ENCODE peak calls at places on chromosomes 4 and X, in nine cellular contexts. U is K562; S is stomach; T is A549; L is brain microvascular endothelial cell; Z is heart left ventricle; E is CD8-positive, alpha-beta T cell; Q is fibroblast of mammary gland; A is bronchial epithelial cell. W is an unnamed sample.

GRCh38 chrX:70196961-70197805 is 19.9 kb downstream of the DGAT2L6 start:
- DNase-seq in L (peak), S (peak), Q (peak), A (peak), T (peak), Z (no peak), E (peak), U (peak), W (peak)

GRCh38 chr4:170591076-170591475 is 501.3 kb upstream of the AADAT start:
- DNase-seq in T (no peak), L (no peak), E (no peak), Z (no peak), Q (peak), A (no peak), S (no peak), U (no peak), W (no peak)

GRCh38 chr4:123740236-123740635 is 343.6 kb downstream of the SPRY1 start:
- DNase-seq in U (no peak), L (no peak), A (no peak), S (no peak), E (no peak), T (no peak), Z (no peak), Q (no peak), W (no peak)

GRCh38 chr4:40909363-40909876 is 159.7 kb downstream of the NSUN7 start:
- DNase-seq in E (no peak), S (no peak), U (no peak), L (peak), Z (no peak), T (no peak), Q (peak), A (peak), W (peak)

GRCh38 chrX:13845721-13846378 is 29.0 kb upstream of the GPM6B start:
- DNase-seq in Z (no peak), Q (peak), A (peak), U (no peak), S (no peak), E (no peak), L (no peak), T (no peak), W (no peak)

GRCh38 chrX:11137543-11138139 is 26.5 kb downstream of the HCCS start:
- DNase-seq in T (peak), Z (no peak), Q (peak), S (no peak), E (no peak), U (peak), L (peak), A (peak), W (no peak)

GRCh38 chr4:151678048-151678853 is 82.6 kb downstream of the GATB start:
- DNase-seq in U (no peak), L (no peak), Q (no peak), Z (no peak), E (no peak), A (no peak), S (no peak), T (no peak), W (peak)

GRCh38 chr4:124713213-124713592 is 671 bp upstream of the ANKRD50 start:
- DNase-seq in A (peak), Z (peak), Q (peak), U (peak), L (peak), T (peak), E (peak), S (peak), W (peak)

GRCh38 chr4:71713611-71714203 is 70.2 kb downstream of the GC start:
- DNase-seq in S (no peak), E (no peak), A (peak), Q (peak), Z (no peak), T (peak), U (peak), L (no peak), W (no peak)

GRCh38 chr4:79232555-79232954 is 93.3 kb downstream of the NAA11 start:
- DNase-seq in E (no peak), S (no peak), U (no peak), Q (no peak), T (no peak), L (peak), Z (no peak), A (peak), W (no peak)

GRCh38 chr4:47068986-47069385 is 37.6 kb downstream of the GABRB1 start:
- DNase-seq in Q (peak), T (no peak), A (no peak), U (no peak), S (no peak), Z (no peak), E (no peak), L (peak), W (no peak)

GRCh38 chrX:115226929-115227328 is 7.0 kb downstream of the LRCH2 start:
- DNase-seq in Q (peak), Z (no peak), A (peak), S (no peak), L (peak), E (no peak), T (peak), U (peak), W (peak)

GRCh38 chr4:143643399-143643798 is 57.1 kb downstream of the FREM3 start:
- DNase-seq in A (no peak), Q (no peak), U (no peak), Z (no peak), S (no peak), L (no peak), T (no peak), E (no peak), W (no peak)

GRCh38 chr4:22237155-22237751 is 278.6 kb downstream of the ADGRA3 start:
- DNase-seq in A (peak), Q (peak), T (peak), Z (no peak), S (peak), U (peak), E (peak), L (no peak), W (peak)

GRCh38 chrX:112687189-112687691 is 7.5 kb upstream of the LHFPL1 start:
- DNase-seq in Z (no peak), L (no peak), U (no peak), S (no peak), A (no peak), E (no peak), Q (peak), T (no peak), W (no peak)

GRCh38 chr4:112325522-112325921 is 28.4 kb downstream of the ALPK1 start:
- DNase-seq in Q (no peak), U (no peak), T (no peak), Z (no peak), E (no peak), S (no peak), L (no peak), A (no peak), W (no peak)

GRCh38 chr4:119268466-119268865 is 53.5 kb downstream of the FABP2 start:
- DNase-seq in S (no peak), A (peak), E (no peak), Q (no peak), T (no peak), Z (no peak), U (no peak), L (no peak), W (no peak)

GRCh38 chrX:74349387-74349786 is 45.4 kb downstream of the ZCCHC13 start:
- DNase-seq in T (no peak), U (no peak), L (peak), S (no peak), A (peak), Q (peak), Z (no peak), E (no peak), W (no peak)

GRCh38 chrX:54178100-54178940 is 4.7 kb downstream of the FAM120C start:
- DNase-seq in U (no peak), Q (peak), A (peak), E (no peak), Z (no peak), T (peak), L (peak), S (no peak), W (no peak)

GRCh38 chr4:109429545-109429944 is 4.1 kb upstream of the SEC24B start:
- DNase-seq in Q (no peak), E (no peak), S (no peak), L (no peak), Z (no peak), A (peak), U (no peak), T (no peak), W (no peak)

GRCh38 chr4:155304375-155304774 is 72.4 kb downstream of the MAP9 start:
- DNase-seq in S (peak), E (no peak), Z (no peak), L (no peak), Q (no peak), A (peak), U (no peak), T (no peak), W (no peak)

GRCh38 chr4:10153161-10153560 is 36.6 kb upstream of the WDR1 start:
- DNase-seq in A (no peak), T (no peak), L (no peak), U (no peak), S (no peak), Z (no peak), Q (no peak), E (no peak), W (no peak)

GRCh38 chr4:40199999-40200880 is 3.4 kb downstream of the RHOH start:
- DNase-seq in Q (peak), Z (no peak), U (peak), E (peak), A (no peak), T (no peak), S (peak), L (no peak), W (no peak)

GRCh38 chr4:177066746-177067145 is 242.9 kb upstream of the NEIL3 start:
- DNase-seq in S (no peak), A (no peak), Q (no peak), U (no peak), Z (no peak), T (no peak), E (no peak), L (no peak), W (no peak)

GRCh38 chrX:24720036-24720435 is 26.3 kb downstream of the POLA1 start:
- DNase-seq in U (no peak), S (no peak), E (no peak), L (no peak), Z (no peak), T (no peak), Q (peak), A (no peak), W (no peak)

GRCh38 chr4:185774815-185775684 is 36.9 kb downstream of the SORBS2 start:
- DNase-seq in S (peak), A (peak), L (peak), Q (peak), U (no peak), Z (no peak), E (no peak), T (peak), W (no peak)

GRCh38 chr4:85925071-85925470 is 434.8 kb downstream of the MAPK10 start:
- DNase-seq in A (no peak), T (no peak), U (no peak), S (no peak), L (no peak), Z (no peak), E (no peak), Q (no peak), W (no peak)

GRCh38 chrX:1657367-1658082 is 42.7 kb downstream of the ASMT start:
- DNase-seq in Q (peak), E (peak), A (peak), U (no peak), Z (no peak), T (peak), L (no peak), S (no peak), W (no peak)

GRCh38 chr4:38873290-38873949 is 5.8 kb downstream of the FAM114A1 start:
- DNase-seq in T (no peak), S (no peak), Q (no peak), A (no peak), U (no peak), L (no peak), Z (no peak), E (no peak), W (no peak)

GRCh38 chrX:30150196-30150895 is 65.0 kb upstream of the MAGEB2 start:
- DNase-seq in T (no peak), E (no peak), L (no peak), Z (no peak), S (no peak), Q (peak), A (peak), U (no peak), W (no peak)

GRCh38 chrX:153649915-153650782 is 3.1 kb downstream of the DUSP9 start:
- DNase-seq in T (no peak), E (peak), Q (no peak), U (no peak), Z (peak), S (no peak), A (no peak), L (no peak), W (no peak)

GRCh38 chrX:154751121-154751668 is 318 bp upstream of the GAB3 start:
- DNase-seq in Z (peak), T (no peak), S (no peak), E (no peak), A (no peak), Q (no peak), L (no peak), U (peak), W (no peak)

GRCh38 chrX:118773782-118774181 is 46.4 kb downstream of the IL13RA1 start:
- DNase-seq in L (no peak), T (no peak), Z (no peak), Q (no peak), S (peak), E (no peak), U (no peak), A (peak), W (no peak)

DNA sequence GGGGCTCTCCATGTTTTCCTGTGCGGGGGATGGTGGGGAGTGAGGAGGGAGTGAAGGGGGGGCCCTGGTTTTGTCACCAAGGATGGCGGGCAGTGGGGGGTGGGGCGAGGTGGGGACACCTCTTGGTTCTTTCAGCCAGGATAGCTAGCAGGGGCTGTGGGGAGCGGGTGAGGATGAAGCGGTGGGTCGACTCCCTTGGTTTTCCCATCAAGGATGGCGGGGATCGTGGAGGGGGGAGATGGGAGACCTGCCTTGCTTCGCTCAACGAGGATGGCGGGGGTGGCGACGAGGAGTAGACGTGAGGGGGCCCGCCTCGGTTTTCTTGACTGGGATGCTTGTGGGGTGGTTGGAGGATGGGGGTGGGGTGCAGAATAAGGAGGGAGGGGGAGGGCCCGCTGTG is 633 bp downstream of the FHL1 start:
- DNase-seq in L (no peak), T (no peak), E (no peak), Z (no peak), S (no peak), A (no peak), U (no peak), Q (no peak), W (peak)
- H3K4me3 ChIP-seq in L (peak), T (peak), E (peak), Z (peak), S (peak), A (peak), U (no peak), Q (peak), W (peak)

GRCh38 chrX:9785252-9785943 is 831 bp upstream of the SHROOM2 start:
- DNase-seq in S (no peak), Z (no peak), T (no peak), A (no peak), U (no peak), L (no peak), Q (no peak), E (no peak), W (no peak)

GRCh38 chrX:9785944-9786741 is at the start of gene SHROOM2:
- DNase-seq in S (peak), L (no peak), A (no peak), T (no peak), Q (no peak), Z (no peak), E (no peak), U (no peak), W (no peak)

GRCh38 chrX:9788908-9789307 is 2.7 kb downstream of the SHROOM2 start:
- DNase-seq in S (peak), T (peak), U (no peak), Z (no peak), E (no peak), A (peak), L (no peak), Q (no peak), W (no peak)

GRCh38 chrX:9789555-9789954 is 3.3 kb downstream of the SHROOM2 start:
- DNase-seq in A (no peak), L (no peak), Q (no peak), T (no peak), Z (no peak), U (no peak), S (no peak), E (no peak), W (no peak)

GRCh38 chrX:9786839-9787635 is 808 bp downstream of the SHROOM2 start:
- DNase-seq in A (peak), Z (no peak), Q (no peak), U (no peak), E (no peak), L (no peak), T (no peak), S (no peak), W (no peak)
- H3K4me3 ChIP-seq in A (peak), Z (peak), Q (no peak), U (no peak), E (no peak), L (peak), T (peak), S (peak), W (no peak)

GRCh38 chr4:2076908-2077534 is 17.9 kb downstream of the NAT8L start:
- DNase-seq in T (no peak), L (no peak), Z (peak), A (no peak), U (no peak), S (no peak), E (no peak), Q (no peak), W (no peak)
- H3K4me3 ChIP-seq in T (no peak), L (no peak), Z (no peak), A (no peak), U (no peak), S (no peak), E (no peak), Q (no peak), W (no peak)

GRCh38 chr4:145735330-145735638 is 55.3 kb downstream of the C4orf51 start:
- DNase-seq in U (no peak), A (peak), L (peak), Z (no peak), Q (peak), T (peak), S (no peak), E (no peak), W (no peak)
- H3K4me3 ChIP-seq in U (no peak), A (no peak), L (no peak), Z (no peak), Q (no peak), T (no peak), S (no peak), E (no peak), W (no peak)

DNA sequence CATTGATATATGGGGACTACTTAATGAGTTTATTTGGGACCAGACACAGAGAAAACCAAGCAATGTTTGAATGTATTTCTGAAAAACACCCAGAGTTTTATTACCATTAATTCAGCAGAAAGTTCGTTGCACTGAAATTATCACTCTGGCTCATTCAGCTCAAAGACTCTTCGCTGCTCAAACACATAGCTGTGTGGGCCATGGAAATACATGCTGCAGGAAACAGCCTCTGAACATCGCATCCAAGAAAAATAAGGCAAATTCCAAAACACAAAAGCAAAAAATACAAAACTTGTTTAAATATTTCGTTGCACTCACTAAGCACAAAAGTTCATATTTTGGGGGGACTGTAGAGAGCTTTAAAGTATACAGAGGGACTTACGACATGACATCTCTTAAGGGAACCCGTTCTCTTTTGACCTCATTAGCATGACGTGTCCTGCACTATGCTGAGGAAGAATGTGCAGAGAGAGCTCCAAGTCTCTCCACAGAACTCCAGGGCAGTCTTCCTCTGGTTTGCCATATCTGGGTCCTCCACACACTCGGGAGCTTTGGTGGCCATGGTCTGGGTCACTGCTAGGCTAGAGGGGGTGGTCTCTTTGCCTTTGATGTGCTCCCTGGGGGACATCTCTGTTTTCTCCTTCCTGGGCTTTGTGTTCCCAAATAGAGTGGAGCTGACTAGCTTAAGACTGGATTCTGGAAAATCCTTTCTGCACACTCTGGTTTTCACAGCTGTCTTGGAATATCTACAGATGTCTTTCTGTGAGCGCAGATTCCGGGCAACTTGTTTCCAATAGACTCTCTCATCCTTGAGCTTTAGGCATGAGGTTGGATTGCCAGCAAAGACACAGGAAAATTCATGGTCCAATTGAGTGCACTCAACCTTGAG is 2.8 kb downstream of the FGFBP1 start:
- DNase-seq in E (no peak), Z (no peak), L (peak), U (no peak), T (no peak), S (no peak), Q (no peak), A (no peak), W (no peak)
- H3K4me3 ChIP-seq in E (no peak), Z (no peak), L (no peak), U (no peak), T (no peak), S (no peak), Q (no peak), A (peak), W (no peak)

DNA sequence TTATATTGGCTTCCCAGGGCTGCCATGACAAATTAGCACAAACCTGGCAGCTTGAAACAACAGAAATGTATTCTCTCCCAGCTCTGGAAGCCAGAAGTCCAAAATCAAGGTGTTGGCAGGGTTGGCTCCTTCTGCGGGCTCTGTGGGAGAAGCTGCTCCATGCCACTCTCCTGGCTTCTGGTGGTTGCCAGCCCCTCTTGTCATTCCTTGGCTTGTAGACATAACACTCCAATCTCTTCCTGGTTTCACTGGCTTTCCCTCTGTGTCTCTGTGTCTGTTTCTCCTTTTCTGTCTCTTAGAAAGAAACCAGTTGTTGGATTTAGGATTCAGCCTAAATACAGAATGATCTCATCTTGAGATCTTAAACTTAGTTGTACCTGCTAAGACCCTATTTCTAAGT is 85.5 kb downstream of the USP46 start:
- DNase-seq in T (no peak), S (no peak), Z (no peak), L (no peak), E (no peak), Q (no peak), U (no peak), A (no peak), W (no peak)
- H3K4me3 ChIP-seq in T (no peak), S (no peak), Z (no peak), L (no peak), E (no peak), Q (no peak), U (no peak), A (no peak), W (no peak)

DNA sequence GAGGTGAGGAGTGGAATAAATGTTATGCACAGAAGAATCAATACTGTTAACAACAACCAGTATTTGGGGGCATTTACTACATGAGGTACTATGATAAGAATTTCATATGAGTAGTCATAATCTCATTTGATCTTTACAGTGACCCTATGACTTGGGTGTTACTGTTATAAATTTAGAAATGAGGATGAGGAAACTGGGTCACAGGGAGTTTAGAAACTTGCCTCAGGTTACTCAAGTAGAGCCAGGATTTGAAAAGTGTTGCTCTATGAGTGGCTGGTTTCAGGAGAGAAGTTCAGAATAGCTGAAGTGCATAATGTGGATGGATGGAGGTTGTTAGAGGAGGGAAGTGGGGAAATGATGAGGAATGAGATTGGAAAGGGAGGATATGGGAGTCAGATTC is 16.6 kb upstream of the DDIT4L start:
- DNase-seq in Z (no peak), A (no peak), Q (no peak), E (no peak), S (no peak), T (no peak), L (no peak), U (no peak), W (no peak)
- H3K4me3 ChIP-seq in Z (no peak), A (no peak), Q (no peak), E (no peak), S (no peak), T (no peak), L (no peak), U (no peak), W (no peak)

GRCh38 chr4:137738377-137738990 is 206.2 kb upstream of the PCDH18 start:
- DNase-seq in L (no peak), T (no peak), U (no peak), S (no peak), Q (peak), A (no peak), Z (no peak), E (no peak), W (no peak)
- H3K4me3 ChIP-seq in L (no peak), T (no peak), U (no peak), S (no peak), Q (no peak), A (no peak), Z (no peak), E (no peak), W (no peak)